ENCODE peak calls at places on chromosomes 6 and 20, in seven cellular contexts. U is brain microvascular endothelial cell, G is IMR-90, X is adrenal gland, Q is upper lobe of left lung, P is ascending aorta, B is upper lobe of right lung. K is an unnamed sample.

GRCh38 chr6:104449918-104450317 is 409.8 kb downstream of the HACE1 start:
- DNase-seq in P (no peak), G (no peak), B (no peak), U (no peak), X (no peak), Q (no peak), K (no peak)

GRCh38 chr6:88871498-88871897 is 91.9 kb downstream of the RNGTT start:
- DNase-seq in G (no peak), Q (no peak), B (no peak), X (no peak), P (no peak), U (no peak), K (no peak)

GRCh38 chr20:49161428-49162152 is 26.5 kb downstream of the STAU1 start:
- DNase-seq in G (no peak), B (no peak), Q (no peak), X (no peak), P (no peak), U (no peak), K (no peak)

GRCh38 chr20:19254086-19254821 is 41.8 kb downstream of the SLC24A3 start:
- DNase-seq in U (no peak), B (no peak), X (no peak), P (peak), G (no peak), Q (no peak), K (peak)

GRCh38 chr6:89254569-89254968 is 37.4 kb upstream of the GABRR1 start:
- DNase-seq in B (no peak), X (no peak), U (no peak), Q (no peak), P (no peak), G (no peak), K (peak)

GRCh38 chr6:167951781-167952511 is 45.5 kb upstream of the KIF25 start:
- DNase-seq in G (no peak), P (no peak), X (no peak), U (no peak), B (no peak), Q (no peak), K (no peak)

GRCh38 chr6:89412071-89413005 is at the start of gene RRAGD:
- DNase-seq in U (no peak), B (peak), Q (peak), X (peak), G (no peak), P (peak), K (no peak)

GRCh38 chr6:10412948-10413849 is 1.7 kb downstream of the TFAP2A start:
- DNase-seq in G (no peak), P (no peak), Q (no peak), U (no peak), B (peak), X (no peak), K (no peak)

GRCh38 chr20:47493954-47494293 is 7.8 kb upstream of the NCOA3 start:
- DNase-seq in Q (peak), X (no peak), P (no peak), G (no peak), U (no peak), B (no peak), K (no peak)

GRCh38 chr6:125749112-125749863 is at the start of gene HEY2:
- DNase-seq in X (peak), Q (peak), P (peak), U (peak), G (peak), B (peak), K (peak)

GRCh38 chr20:21395666-21396044 is 1.7 kb downstream of the NKX2-4 start:
- DNase-seq in G (no peak), B (peak), U (no peak), Q (no peak), P (no peak), X (no peak), K (no peak)
- H3K4me3 ChIP-seq in G (no peak), B (no peak), U (no peak), Q (no peak), P (peak), X (no peak), K (no peak)

DNA sequence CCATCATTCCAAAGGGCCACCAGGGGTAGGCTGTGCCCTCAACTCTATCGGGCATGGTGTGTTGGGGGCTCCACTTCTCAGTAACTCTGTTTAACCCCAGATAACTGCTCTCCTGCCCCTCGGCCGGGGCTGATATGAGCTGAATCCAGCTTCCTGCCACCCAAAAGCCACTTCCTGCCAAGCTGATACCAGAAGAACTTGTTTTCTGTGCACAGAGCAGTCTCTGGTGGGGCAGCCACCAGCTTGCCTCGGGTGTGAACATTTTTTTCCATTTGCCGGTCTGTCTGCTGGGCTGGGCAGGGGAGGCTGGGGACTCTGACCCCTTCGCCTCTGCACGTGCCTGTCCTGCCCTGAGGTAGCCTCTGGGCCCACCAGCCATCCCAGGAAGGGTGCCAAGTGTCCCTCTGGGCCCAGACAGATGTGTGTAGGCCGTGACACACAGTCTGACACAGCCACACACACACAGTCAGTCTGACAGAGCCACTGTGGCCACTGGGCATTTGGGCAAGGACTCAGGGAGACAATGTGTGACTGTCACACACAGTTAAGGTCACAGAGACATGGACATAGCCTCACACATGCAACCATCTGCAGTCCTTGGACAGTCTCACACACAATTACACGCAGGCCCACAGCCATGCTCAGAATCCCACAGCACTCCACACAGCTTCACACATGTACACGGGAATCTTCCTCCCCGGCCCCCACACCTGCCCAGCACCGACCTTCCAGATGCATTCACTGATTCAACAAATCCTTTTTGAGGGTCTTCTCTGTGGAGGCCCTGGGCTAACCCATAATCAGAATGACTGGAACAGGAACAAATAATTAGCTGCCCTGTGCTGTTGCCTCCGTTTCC is 45.1 kb downstream of the NOL4L start:
- DNase-seq in U (no peak), P (no peak), G (no peak), B (no peak), X (no peak), Q (peak), K (no peak)
- H3K4me3 ChIP-seq in U (no peak), P (no peak), G (no peak), B (no peak), X (no peak), Q (no peak), K (no peak)

GRCh38 chr6:14210663-14211595 is 93.4 kb downstream of the CD83 start:
- DNase-seq in Q (peak), X (peak), G (peak), U (peak), B (peak), P (peak), K (peak)

GRCh38 chr6:14212632-14213031 is 95.1 kb downstream of the CD83 start:
- DNase-seq in B (no peak), X (no peak), G (no peak), U (no peak), P (no peak), Q (no peak), K (no peak)

GRCh38 chr6:14210077-14210476 is 92.5 kb downstream of the CD83 start:
- DNase-seq in Q (no peak), X (no peak), U (no peak), P (no peak), G (no peak), B (no peak), K (no peak)

GRCh38 chr6:14211596-14211961 is 94.0 kb downstream of the CD83 start:
- DNase-seq in X (peak), Q (peak), U (peak), G (peak), P (peak), B (peak), K (peak)

GRCh38 chr6:14212020-14212419 is 94.4 kb downstream of the CD83 start:
- DNase-seq in B (no peak), G (no peak), U (no peak), P (no peak), Q (no peak), X (no peak), K (no peak)
- H3K4me3 ChIP-seq in B (peak), G (no peak), U (no peak), P (peak), Q (no peak), X (no peak), K (no peak)

GRCh38 chr20:53793783-53794383 is 200.2 kb upstream of the ZNF217 start:
- DNase-seq in X (no peak), U (no peak), P (no peak), G (no peak), Q (no peak), B (no peak), K (no peak)
- H3K4me3 ChIP-seq in X (no peak), U (no peak), P (no peak), G (no peak), Q (no peak), B (no peak), K (no peak)

GRCh38 chr6:137707038-137707589 is 159.9 kb upstream of the TNFAIP3 start:
- DNase-seq in Q (no peak), B (no peak), P (no peak), U (no peak), X (no peak), G (no peak), K (no peak)
- H3K4me3 ChIP-seq in Q (no peak), B (no peak), P (no peak), U (no peak), X (no peak), G (no peak), K (no peak)

GRCh38 chr6:1618305-1619105 is 8.8 kb downstream of the FOXC1 start:
- DNase-seq in U (no peak), X (no peak), G (no peak), B (no peak), P (no peak), Q (no peak), K (no peak)

GRCh38 chr6:1619106-1619665 is 9.5 kb downstream of the FOXC1 start:
- DNase-seq in X (no peak), P (no peak), G (no peak), Q (no peak), U (no peak), B (no peak), K (no peak)

GRCh38 chr6:1620504-1621327 is 11.0 kb downstream of the FOXC1 start:
- DNase-seq in Q (no peak), P (no peak), G (no peak), B (no peak), X (no peak), U (no peak), K (no peak)

GRCh38 chr6:1621328-1621701 is 11.6 kb downstream of the FOXC1 start:
- DNase-seq in U (no peak), B (no peak), X (no peak), Q (no peak), G (no peak), P (no peak), K (no peak)

GRCh38 chr6:1619666-1620503 is 10.2 kb downstream of the FOXC1 start:
- DNase-seq in G (no peak), U (no peak), Q (no peak), B (peak), P (no peak), X (no peak), K (no peak)
- H3K4me3 ChIP-seq in G (no peak), U (peak), Q (no peak), B (peak), P (peak), X (no peak), K (no peak)

GRCh38 chr20:3777381-3777725 is 3.9 kb downstream of the SPEF1 start:
- DNase-seq in X (no peak), B (no peak), U (no peak), Q (no peak), G (no peak), P (no peak), K (no peak)

GRCh38 chr20:3781153-3781910 is at the start of gene SPEF1:
- DNase-seq in B (no peak), U (peak), X (peak), Q (peak), G (peak), P (peak), K (peak)

GRCh38 chr20:3777726-3778629 is 3.3 kb downstream of the SPEF1 start:
- DNase-seq in U (peak), B (peak), Q (peak), G (no peak), P (peak), X (no peak), K (peak)

GRCh38 chr20:3775457-3775856 is 5.8 kb downstream of the SPEF1 start:
- DNase-seq in Q (no peak), G (no peak), X (no peak), B (no peak), U (no peak), P (no peak), K (no peak)

GRCh38 chr20:3778976-3779375 is 2.3 kb downstream of the SPEF1 start:
- DNase-seq in G (no peak), Q (no peak), P (no peak), U (no peak), X (no peak), B (no peak), K (no peak)
- H3K4me3 ChIP-seq in G (no peak), Q (no peak), P (no peak), U (no peak), X (no peak), B (no peak), K (no peak)